ENCODE peak calls at places on chromosomes 3 and 15, in four cellular contexts. One of them, this sample, is unnamed.

GRCh38 chr15:90690585-90690984 is 26.6 kb upstream of the BLM start:
- DNase-seq in NB4: no peak
- DNase-seq in transverse colon: no peak
- DNase-seq in IMR-90: peak; percentile 53
- DNase-seq in this sample: no peak

GRCh38 chr3:83934208-83935150 is 1024.3 kb upstream of the CADM2 start:
- DNase-seq in NB4: peak; percentile 8
- DNase-seq in transverse colon: no peak
- DNase-seq in IMR-90: no peak
- DNase-seq in this sample: no peak

GRCh38 chr15:40702077-40702476 is 7.1 kb downstream of the RAD51 start:
- DNase-seq in NB4: peak; percentile 36
- DNase-seq in transverse colon: no peak
- DNase-seq in IMR-90: peak; percentile 28
- DNase-seq in this sample: no peak

GRCh38 chr3:171566803-171567422 is 106.7 kb upstream of the TNIK start:
- DNase-seq in NB4: peak; percentile 62
- DNase-seq in transverse colon: no peak
- DNase-seq in IMR-90: peak; percentile 46
- DNase-seq in this sample: peak; percentile 27

GRCh38 chr3:27025718-27026117 is 343.5 kb downstream of the NEK10 start:
- DNase-seq in NB4: peak; percentile 5
- DNase-seq in transverse colon: no peak
- DNase-seq in IMR-90: no peak
- DNase-seq in this sample: no peak

GRCh38 chr3:179020112-179020511 is 51.5 kb downstream of the ZMAT3 start:
- DNase-seq in NB4: no peak
- DNase-seq in transverse colon: no peak
- DNase-seq in IMR-90: no peak
- DNase-seq in this sample: no peak

GRCh38 chr15:68415061-68415460 is 16.9 kb downstream of the ITGA11 start:
- DNase-seq in NB4: no peak
- DNase-seq in transverse colon: no peak
- DNase-seq in IMR-90: no peak
- DNase-seq in this sample: no peak

GRCh38 chr3:144771401-144771870 is 799.8 kb downstream of the DIPK2A start:
- DNase-seq in NB4: no peak
- DNase-seq in transverse colon: no peak
- DNase-seq in IMR-90: no peak
- DNase-seq in this sample: no peak

GRCh38 chr15:89197503-89197971 is 23.8 kb downstream of the RLBP1 start:
- DNase-seq in NB4: peak; percentile 25
- DNase-seq in transverse colon: peak; percentile 41
- DNase-seq in IMR-90: no peak
- DNase-seq in this sample: no peak

GRCh38 chr3:11717768-11718581 is 74.3 kb upstream of the VGLL4 start:
- DNase-seq in NB4: peak; percentile 15
- DNase-seq in transverse colon: no peak
- DNase-seq in IMR-90: peak; percentile 46
- DNase-seq in this sample: peak; percentile 37

GRCh38 chr3:186241910-186242821 is 119.9 kb downstream of the DGKG start:
- DNase-seq in NB4: peak; percentile 93
- DNase-seq in transverse colon: peak; percentile 70
- DNase-seq in IMR-90: peak; percentile 82
- DNase-seq in this sample: peak; percentile 96

GRCh38 chr3:151320131-151320530 is 3.5 kb upstream of the GPR87 start:
- DNase-seq in NB4: no peak
- DNase-seq in transverse colon: no peak
- DNase-seq in IMR-90: no peak
- DNase-seq in this sample: no peak

GRCh38 chr3:144029769-144030168 is 58.1 kb downstream of the DIPK2A start:
- DNase-seq in NB4: no peak
- DNase-seq in transverse colon: no peak
- DNase-seq in IMR-90: no peak
- DNase-seq in this sample: no peak

DNA sequence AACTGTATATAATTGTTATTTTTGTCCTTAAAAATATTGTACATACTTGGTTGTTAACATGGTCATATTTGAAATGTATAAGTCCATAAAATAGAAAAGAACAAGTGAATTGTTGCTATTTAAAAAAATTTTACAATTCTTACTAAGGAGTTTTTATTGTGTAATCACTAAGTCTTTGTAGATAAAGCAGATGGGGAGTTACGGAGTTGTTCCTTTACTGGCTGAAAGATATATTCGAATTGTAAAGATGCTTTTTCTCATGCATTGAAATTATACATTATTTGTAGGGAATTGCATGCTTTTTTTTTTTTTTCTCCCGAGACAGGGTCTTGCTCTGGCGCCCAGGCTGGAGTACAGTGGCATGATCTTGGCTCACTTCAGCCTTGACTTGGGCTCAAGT is 10.6 kb downstream of the NFKBIZ start:
- DNase-seq in NB4: no peak
- DNase-seq in transverse colon: no peak
- DNase-seq in IMR-90: no peak
- DNase-seq in this sample: no peak
- TF ChIP-seq POLR2A in NB4: no peak
- TF ChIP-seq POLR2A in transverse colon: no peak
- TF ChIP-seq POLR2A in IMR-90: no peak
- TF ChIP-seq POLR2A in this sample: no peak

GRCh38 chr3:142723968-142724681 is at the start of gene TRPC1:
- DNase-seq in NB4: peak; percentile 90
- DNase-seq in transverse colon: peak; percentile 26
- DNase-seq in IMR-90: peak; percentile 69
- DNase-seq in this sample: peak; percentile 88
- TF ChIP-seq POLR2A in NB4: peak; percentile 66
- TF ChIP-seq POLR2A in transverse colon: peak; percentile 50
- TF ChIP-seq POLR2A in IMR-90: peak; percentile 75
- TF ChIP-seq POLR2A in this sample: peak; percentile 94

GRCh38 chr15:80152896-80153876 is at the start of gene FAH:
- DNase-seq in NB4: peak; percentile 72
- DNase-seq in transverse colon: peak; percentile 36
- DNase-seq in IMR-90: peak; percentile 53
- DNase-seq in this sample: peak; percentile 39
- TF ChIP-seq POLR2A in NB4: no peak
- TF ChIP-seq POLR2A in transverse colon: peak; percentile 36
- TF ChIP-seq POLR2A in IMR-90: no peak
- TF ChIP-seq POLR2A in this sample: peak; percentile 26

GRCh38 chr3:69201658-69202057 is 79.3 kb upstream of the LMOD3 start:
- DNase-seq in NB4: no peak
- DNase-seq in transverse colon: peak; percentile 53
- DNase-seq in IMR-90: no peak
- DNase-seq in this sample: no peak
- TF ChIP-seq POLR2A in NB4: no peak
- TF ChIP-seq POLR2A in transverse colon: no peak
- TF ChIP-seq POLR2A in IMR-90: no peak
- TF ChIP-seq POLR2A in this sample: no peak

DNA sequence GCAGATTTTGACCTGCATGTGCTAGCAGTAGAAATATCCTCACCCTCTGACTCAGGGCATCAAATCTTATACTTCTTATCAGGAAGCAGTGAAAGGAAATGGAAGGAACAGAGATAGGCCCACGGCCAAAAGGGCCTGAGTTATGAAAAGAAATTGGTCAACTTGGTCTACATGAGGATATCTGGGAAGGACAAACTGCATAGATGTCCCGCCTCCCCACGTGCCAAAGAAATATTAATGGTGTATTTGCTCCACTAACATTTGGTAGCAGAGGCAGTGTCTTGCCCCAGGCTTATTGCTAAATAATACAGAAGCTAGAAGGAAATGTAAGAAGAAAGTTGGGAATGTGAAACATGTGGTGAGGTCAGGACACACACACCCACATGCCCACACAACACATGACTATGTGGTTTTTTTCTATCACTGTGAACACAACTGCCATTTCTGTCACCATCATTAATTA is 93.5 kb upstream of the COL8A1 start:
- DNase-seq in NB4: no peak
- DNase-seq in transverse colon: peak; percentile 10
- DNase-seq in IMR-90: peak; percentile 34
- DNase-seq in this sample: no peak
- TF ChIP-seq POLR2A in NB4: no peak
- TF ChIP-seq POLR2A in transverse colon: no peak
- TF ChIP-seq POLR2A in IMR-90: no peak
- TF ChIP-seq POLR2A in this sample: no peak

GRCh38 chr15:79018960-79019359 is 71.6 kb downstream of the RASGRF1 start:
- DNase-seq in NB4: no peak
- DNase-seq in transverse colon: no peak
- DNase-seq in IMR-90: no peak
- DNase-seq in this sample: no peak

GRCh38 chr15:79023546-79023890 is 67.1 kb downstream of the RASGRF1 start:
- DNase-seq in NB4: no peak
- DNase-seq in transverse colon: no peak
- DNase-seq in IMR-90: no peak
- DNase-seq in this sample: no peak

GRCh38 chr15:79016527-79017170 is 71.8 kb upstream of the CTSH start:
- DNase-seq in NB4: no peak
- DNase-seq in transverse colon: no peak
- DNase-seq in IMR-90: no peak
- DNase-seq in this sample: no peak

GRCh38 chr15:79015416-79015815 is 70.6 kb upstream of the CTSH start:
- DNase-seq in NB4: no peak
- DNase-seq in transverse colon: no peak
- DNase-seq in IMR-90: no peak
- DNase-seq in this sample: no peak

DNA sequence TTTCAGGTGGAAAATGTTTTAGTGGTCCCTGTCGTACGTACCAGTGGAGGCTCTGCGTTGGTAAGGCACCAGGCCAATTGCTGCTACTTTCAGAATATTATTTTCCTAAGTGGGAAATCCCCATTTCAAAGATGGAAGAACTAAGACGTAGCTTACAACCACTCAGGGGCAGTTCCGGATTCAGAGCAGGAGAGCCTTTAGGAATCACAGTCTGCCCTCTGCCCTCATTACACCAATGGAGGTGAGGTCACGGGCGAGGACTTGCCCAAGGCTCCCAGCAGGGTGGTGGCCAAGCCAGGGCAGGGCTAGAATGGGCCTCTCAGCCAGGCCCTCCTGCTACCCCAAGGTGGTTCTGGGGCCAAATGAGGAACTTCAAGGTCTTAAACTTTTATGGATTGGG is 72.6 kb downstream of the RASGRF1 start:
- DNase-seq in NB4: no peak
- DNase-seq in transverse colon: no peak
- DNase-seq in IMR-90: no peak
- DNase-seq in this sample: no peak
- TF ChIP-seq POLR2A in NB4: no peak
- TF ChIP-seq POLR2A in transverse colon: no peak
- TF ChIP-seq POLR2A in IMR-90: no peak
- TF ChIP-seq POLR2A in this sample: no peak

DNA sequence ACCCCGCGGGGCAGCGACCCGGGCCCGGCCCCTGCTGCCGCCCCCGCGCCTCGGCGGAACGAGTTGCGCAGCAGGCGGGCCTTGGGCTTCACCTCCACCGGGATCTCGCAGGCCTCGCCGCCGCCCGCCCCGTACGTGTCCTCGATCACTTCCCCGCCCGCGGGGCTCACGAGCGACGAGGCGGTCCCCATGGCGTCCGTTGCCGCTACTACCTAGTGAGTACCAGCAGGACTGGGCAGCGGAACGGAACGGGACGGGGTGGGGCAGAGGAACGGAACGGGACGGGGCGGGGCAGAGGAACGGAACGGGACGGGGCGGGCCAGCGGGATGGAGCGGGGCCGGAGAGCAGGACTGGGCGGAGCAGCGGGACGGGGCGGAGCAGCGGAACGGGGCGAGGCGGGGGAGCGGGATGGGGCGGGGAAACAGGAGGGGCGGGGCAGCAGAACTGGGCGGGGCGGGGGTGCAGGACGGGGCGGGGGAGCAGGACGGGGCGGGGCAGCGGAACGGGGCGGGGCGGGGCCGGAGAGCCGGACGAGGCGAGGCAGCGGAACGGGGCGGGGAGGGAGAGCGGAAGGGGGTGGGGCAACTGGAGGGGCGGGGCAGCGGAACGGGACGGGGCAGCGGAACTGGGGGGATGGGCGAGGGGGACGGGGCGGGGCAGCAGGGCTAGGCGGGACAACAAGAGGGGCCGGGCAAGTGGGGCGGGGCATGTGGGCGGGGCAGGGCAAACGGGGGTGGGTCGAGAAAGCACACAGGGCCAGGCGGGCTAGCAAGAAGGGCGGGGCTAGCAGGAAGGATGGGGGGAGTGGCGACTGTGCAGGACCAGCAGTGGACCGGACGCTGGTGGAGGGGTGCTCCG is at the start of gene NPHP3:
- DNase-seq in NB4: peak; percentile 94
- DNase-seq in transverse colon: peak; percentile 99
- DNase-seq in IMR-90: peak; percentile 96
- DNase-seq in this sample: peak; percentile 88
- TF ChIP-seq POLR2A in NB4: peak; percentile 75
- TF ChIP-seq POLR2A in transverse colon: peak; percentile 85
- TF ChIP-seq POLR2A in IMR-90: peak; percentile 89
- TF ChIP-seq POLR2A in this sample: peak; percentile 93

This sample was measured in H54.